ENCODE peak calls at places on chromosomes 13 and 19, in eight cellular contexts. One of them, this sample, is unnamed.

GRCh38 chr19:3253270-3253669 is 28.8 kb downstream of the CELF5 start:
- DNase-seq in MCF 10A: no peak
- DNase-seq in heart right ventricle: no peak
- DNase-seq in psoas muscle: no peak
- DNase-seq in choroid plexus epithelial cell: peak; percentile 29
- DNase-seq in prostate gland: no peak
- DNase-seq in bronchial epithelial cell: no peak
- DNase-seq in CD4-positive, alpha-beta T cell: no peak
- DNase-seq in this sample: no peak

GRCh38 chr13:24511019-24511823 is 1.4 kb downstream of the PARP4 start:
- DNase-seq in bronchial epithelial cell: peak; percentile 94
- DNase-seq in heart right ventricle: no peak
- DNase-seq in choroid plexus epithelial cell: peak; percentile 94
- DNase-seq in MCF 10A: peak; percentile 92
- DNase-seq in CD4-positive, alpha-beta T cell: peak; percentile 9
- DNase-seq in psoas muscle: no peak
- DNase-seq in prostate gland: no peak
- DNase-seq in this sample: no peak

GRCh38 chr19:44776402-44777096 is 1.1 kb upstream of the CBLC start:
- DNase-seq in choroid plexus epithelial cell: no peak
- DNase-seq in prostate gland: peak; percentile 92
- DNase-seq in heart right ventricle: no peak
- DNase-seq in MCF 10A: peak; percentile 86
- DNase-seq in CD4-positive, alpha-beta T cell: no peak
- DNase-seq in bronchial epithelial cell: peak; percentile 96
- DNase-seq in psoas muscle: no peak
- DNase-seq in this sample: no peak

GRCh38 chr13:91802957-91803356 is 404.5 kb downstream of the GPC5 start:
- DNase-seq in choroid plexus epithelial cell: no peak
- DNase-seq in bronchial epithelial cell: no peak
- DNase-seq in MCF 10A: no peak
- DNase-seq in psoas muscle: no peak
- DNase-seq in heart right ventricle: no peak
- DNase-seq in prostate gland: no peak
- DNase-seq in CD4-positive, alpha-beta T cell: no peak
- DNase-seq in this sample: no peak

GRCh38 chr13:65133094-65133493 is 2097.0 kb downstream of the PCDH9 start:
- DNase-seq in prostate gland: no peak
- DNase-seq in heart right ventricle: no peak
- DNase-seq in psoas muscle: no peak
- DNase-seq in choroid plexus epithelial cell: no peak
- DNase-seq in bronchial epithelial cell: no peak
- DNase-seq in MCF 10A: no peak
- DNase-seq in CD4-positive, alpha-beta T cell: no peak
- DNase-seq in this sample: no peak

GRCh38 chr13:100298691-100299090 is 209.8 kb downstream of the PCCA start:
- DNase-seq in heart right ventricle: no peak
- DNase-seq in prostate gland: no peak
- DNase-seq in psoas muscle: no peak
- DNase-seq in bronchial epithelial cell: no peak
- DNase-seq in CD4-positive, alpha-beta T cell: no peak
- DNase-seq in MCF 10A: no peak
- DNase-seq in choroid plexus epithelial cell: peak; percentile 23
- DNase-seq in this sample: no peak

GRCh38 chr13:34156841-34157365 is 339.0 kb downstream of the RFC3 start:
- DNase-seq in CD4-positive, alpha-beta T cell: no peak
- DNase-seq in prostate gland: peak; percentile 64
- DNase-seq in heart right ventricle: peak; percentile 48
- DNase-seq in MCF 10A: peak; percentile 95
- DNase-seq in psoas muscle: peak; percentile 44
- DNase-seq in choroid plexus epithelial cell: peak; percentile 97
- DNase-seq in bronchial epithelial cell: peak; percentile 97
- DNase-seq in this sample: no peak

GRCh38 chr19:51698296-51698695 is 5.2 kb downstream of the SPACA6 start:
- DNase-seq in prostate gland: no peak
- DNase-seq in MCF 10A: no peak
- DNase-seq in CD4-positive, alpha-beta T cell: no peak
- DNase-seq in bronchial epithelial cell: no peak
- DNase-seq in heart right ventricle: no peak
- DNase-seq in choroid plexus epithelial cell: no peak
- DNase-seq in psoas muscle: no peak
- DNase-seq in this sample: no peak

GRCh38 chr13:24651718-24652345 is 28.4 kb upstream of the ATP12A start:
- DNase-seq in psoas muscle: no peak
- DNase-seq in prostate gland: no peak
- DNase-seq in bronchial epithelial cell: peak; percentile 79
- DNase-seq in choroid plexus epithelial cell: no peak
- DNase-seq in CD4-positive, alpha-beta T cell: no peak
- DNase-seq in MCF 10A: no peak
- DNase-seq in heart right ventricle: no peak
- DNase-seq in this sample: peak; percentile 71

GRCh38 chr13:111480976-111481375 is 160.5 kb downstream of the TEX29 start:
- DNase-seq in CD4-positive, alpha-beta T cell: no peak
- DNase-seq in MCF 10A: no peak
- DNase-seq in bronchial epithelial cell: no peak
- DNase-seq in prostate gland: no peak
- DNase-seq in heart right ventricle: no peak
- DNase-seq in psoas muscle: no peak
- DNase-seq in choroid plexus epithelial cell: no peak
- DNase-seq in this sample: peak; percentile 81

GRCh38 chr13:113053376-113053775 is 52.2 kb upstream of the F7 start:
- DNase-seq in prostate gland: no peak
- DNase-seq in choroid plexus epithelial cell: no peak
- DNase-seq in MCF 10A: no peak
- DNase-seq in heart right ventricle: no peak
- DNase-seq in bronchial epithelial cell: no peak
- DNase-seq in CD4-positive, alpha-beta T cell: no peak
- DNase-seq in psoas muscle: no peak
- DNase-seq in this sample: no peak

GRCh38 chr19:14497347-14497921 is 1.5 kb upstream of the GIPC1 start:
- DNase-seq in CD4-positive, alpha-beta T cell: no peak
- DNase-seq in heart right ventricle: no peak
- DNase-seq in bronchial epithelial cell: no peak
- DNase-seq in choroid plexus epithelial cell: no peak
- DNase-seq in MCF 10A: peak; percentile 51
- DNase-seq in prostate gland: no peak
- DNase-seq in psoas muscle: peak; percentile 36
- DNase-seq in this sample: no peak

GRCh38 chr19:46784262-46785053 is 3.9 kb downstream of the SLC1A5 start:
- DNase-seq in MCF 10A: peak; percentile 98
- DNase-seq in bronchial epithelial cell: peak; percentile 89
- DNase-seq in CD4-positive, alpha-beta T cell: no peak
- DNase-seq in choroid plexus epithelial cell: peak; percentile 93
- DNase-seq in prostate gland: peak; percentile 88
- DNase-seq in heart right ventricle: peak; percentile 30
- DNase-seq in psoas muscle: peak; percentile 72
- DNase-seq in this sample: peak; percentile 96
- TF ChIP-seq CTCF in MCF 10A: peak; percentile 29
- TF ChIP-seq CTCF in bronchial epithelial cell: peak; percentile 22
- TF ChIP-seq CTCF in CD4-positive, alpha-beta T cell: peak; percentile 24
- TF ChIP-seq CTCF in choroid plexus epithelial cell: peak; percentile 64
- TF ChIP-seq CTCF in prostate gland: peak; percentile 24
- TF ChIP-seq CTCF in heart right ventricle: peak; percentile 17
- TF ChIP-seq CTCF in psoas muscle: no peak
- TF ChIP-seq CTCF in this sample: peak; percentile 58

GRCh38 chr19:48608798-48609263 is 2.3 kb downstream of the SPACA4 start:
- DNase-seq in choroid plexus epithelial cell: peak; percentile 52
- DNase-seq in bronchial epithelial cell: peak; percentile 39
- DNase-seq in CD4-positive, alpha-beta T cell: peak; percentile 47
- DNase-seq in psoas muscle: no peak
- DNase-seq in heart right ventricle: no peak
- DNase-seq in prostate gland: no peak
- DNase-seq in MCF 10A: peak; percentile 79
- DNase-seq in this sample: no peak
- TF ChIP-seq CTCF in choroid plexus epithelial cell: peak; percentile 67
- TF ChIP-seq CTCF in bronchial epithelial cell: peak; percentile 65
- TF ChIP-seq CTCF in CD4-positive, alpha-beta T cell: peak; percentile 69
- TF ChIP-seq CTCF in psoas muscle: peak; percentile 13
- TF ChIP-seq CTCF in heart right ventricle: peak; percentile 58
- TF ChIP-seq CTCF in prostate gland: peak; percentile 43
- TF ChIP-seq CTCF in MCF 10A: peak; percentile 66
- TF ChIP-seq CTCF in this sample: peak; percentile 48

DNA sequence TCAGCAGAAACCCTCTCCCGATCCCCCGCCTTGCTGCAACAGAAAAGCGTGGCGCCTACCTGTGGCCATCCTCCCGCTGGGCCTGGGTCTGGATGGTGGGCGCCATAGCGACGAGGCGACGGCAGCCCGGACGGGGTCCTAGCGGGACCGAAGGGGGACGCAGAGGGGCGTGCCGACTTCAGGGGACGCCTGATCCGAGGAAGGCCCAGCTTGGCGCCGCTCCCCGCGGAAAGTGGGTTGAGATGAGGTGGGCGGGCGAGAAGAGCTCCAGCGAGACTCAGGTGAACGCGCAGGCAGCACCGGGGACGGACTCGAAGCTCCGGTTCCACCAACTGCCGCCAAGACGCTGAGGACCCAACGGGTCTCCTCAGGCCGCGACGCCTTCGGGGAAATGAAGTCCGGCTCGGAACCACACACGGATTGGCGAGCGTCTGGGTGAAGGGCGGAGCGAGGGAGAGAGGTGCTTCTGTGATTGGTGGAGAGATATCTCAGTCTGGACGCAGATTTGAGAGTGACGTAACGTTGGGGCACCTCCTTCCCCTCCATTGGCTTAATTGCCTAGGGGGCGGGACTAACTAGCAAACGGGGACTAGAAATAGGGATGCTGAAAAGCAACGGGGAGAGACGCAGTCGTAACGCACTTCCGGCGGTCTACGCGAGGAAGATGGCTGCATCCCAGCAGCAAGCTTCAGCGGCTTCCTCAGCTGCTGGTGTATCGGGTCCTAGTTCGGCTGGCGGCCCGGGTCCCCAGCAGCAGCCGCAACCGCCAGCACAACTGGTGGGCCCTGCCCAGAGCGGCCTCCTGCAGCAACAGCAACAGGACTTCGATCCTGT is at the start of the genes MED29 and PAF1:
- DNase-seq in prostate gland: peak; percentile 99
- DNase-seq in choroid plexus epithelial cell: peak; percentile 100
- DNase-seq in heart right ventricle: peak; percentile 99
- DNase-seq in CD4-positive, alpha-beta T cell: peak; percentile 92
- DNase-seq in bronchial epithelial cell: peak; percentile 99
- DNase-seq in MCF 10A: peak; percentile 100
- DNase-seq in psoas muscle: peak; percentile 96
- DNase-seq in this sample: peak; percentile 98
- TF ChIP-seq CTCF in prostate gland: peak; percentile 29
- TF ChIP-seq CTCF in choroid plexus epithelial cell: no peak
- TF ChIP-seq CTCF in heart right ventricle: no peak
- TF ChIP-seq CTCF in CD4-positive, alpha-beta T cell: no peak
- TF ChIP-seq CTCF in bronchial epithelial cell: peak; percentile 14
- TF ChIP-seq CTCF in MCF 10A: no peak
- TF ChIP-seq CTCF in psoas muscle: no peak
- TF ChIP-seq CTCF in this sample: no peak

DNA sequence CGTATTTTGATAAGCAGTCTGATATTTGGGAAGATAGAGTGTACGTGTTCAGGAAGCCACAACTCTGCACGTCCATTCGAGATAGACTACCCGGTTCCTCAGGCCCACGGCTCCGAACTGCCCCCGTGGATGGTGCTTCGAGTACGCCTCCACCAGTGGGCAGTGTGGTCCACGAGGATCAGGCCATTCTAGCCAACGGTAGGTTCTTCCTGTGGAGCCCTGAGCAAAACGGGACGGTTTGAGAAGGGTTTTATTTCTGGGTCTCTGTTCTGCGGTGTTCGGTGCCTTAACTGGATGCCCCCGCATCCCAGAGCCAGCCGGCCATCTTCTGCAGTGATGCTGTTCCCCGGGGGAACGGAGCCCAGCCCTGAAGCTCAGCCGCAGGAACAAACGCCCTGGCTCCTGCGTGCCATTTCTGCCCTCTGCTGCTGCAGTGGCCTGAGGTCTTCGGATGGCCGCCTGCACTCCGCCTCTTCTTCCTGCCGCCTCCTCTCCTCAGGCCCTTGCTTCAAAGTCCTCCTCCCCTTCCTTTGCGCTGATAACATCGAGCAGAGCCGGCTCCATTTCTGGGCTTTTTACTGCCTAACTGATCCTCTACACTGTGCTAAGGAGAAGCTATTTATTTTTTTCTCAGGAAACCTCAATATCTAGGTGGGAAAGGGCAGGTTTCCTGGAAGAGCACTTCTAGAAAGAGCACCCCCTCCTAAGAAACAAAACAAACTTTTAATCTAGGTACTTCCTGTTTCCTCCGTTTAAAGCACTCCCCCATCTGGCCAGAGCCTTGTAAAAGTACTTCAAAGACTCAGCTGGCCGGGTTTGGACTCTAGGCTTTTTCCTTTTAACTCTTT is 36.2 kb upstream of the SLC46A3 start:
- DNase-seq in heart right ventricle: peak; percentile 71
- DNase-seq in psoas muscle: no peak
- DNase-seq in MCF 10A: peak; percentile 11
- DNase-seq in bronchial epithelial cell: no peak
- DNase-seq in prostate gland: no peak
- DNase-seq in choroid plexus epithelial cell: peak; percentile 84
- DNase-seq in CD4-positive, alpha-beta T cell: no peak
- DNase-seq in this sample: peak; percentile 79
- TF ChIP-seq CTCF in heart right ventricle: peak; percentile 29
- TF ChIP-seq CTCF in psoas muscle: peak; percentile 16
- TF ChIP-seq CTCF in MCF 10A: no peak
- TF ChIP-seq CTCF in bronchial epithelial cell: no peak
- TF ChIP-seq CTCF in prostate gland: no peak
- TF ChIP-seq CTCF in choroid plexus epithelial cell: peak; percentile 56
- TF ChIP-seq CTCF in CD4-positive, alpha-beta T cell: no peak
- TF ChIP-seq CTCF in this sample: peak; percentile 14

GRCh38 chr13:20492641-20493040 is 33.0 kb downstream of the CRYL1 start:
- DNase-seq in CD4-positive, alpha-beta T cell: no peak
- DNase-seq in psoas muscle: no peak
- DNase-seq in heart right ventricle: no peak
- DNase-seq in bronchial epithelial cell: peak; percentile 46
- DNase-seq in prostate gland: no peak
- DNase-seq in choroid plexus epithelial cell: peak; percentile 70
- DNase-seq in MCF 10A: peak; percentile 66
- DNase-seq in this sample: no peak

GRCh38 chr13:20494656-20495055 is 31.0 kb downstream of the CRYL1 start:
- DNase-seq in CD4-positive, alpha-beta T cell: no peak
- DNase-seq in MCF 10A: no peak
- DNase-seq in choroid plexus epithelial cell: no peak
- DNase-seq in prostate gland: no peak
- DNase-seq in psoas muscle: no peak
- DNase-seq in heart right ventricle: no peak
- DNase-seq in bronchial epithelial cell: peak; percentile 21
- DNase-seq in this sample: no peak

GRCh38 chr13:20492036-20492435 is 33.6 kb downstream of the CRYL1 start:
- DNase-seq in MCF 10A: no peak
- DNase-seq in psoas muscle: no peak
- DNase-seq in prostate gland: no peak
- DNase-seq in heart right ventricle: no peak
- DNase-seq in bronchial epithelial cell: peak; percentile 74
- DNase-seq in CD4-positive, alpha-beta T cell: no peak
- DNase-seq in choroid plexus epithelial cell: no peak
- DNase-seq in this sample: no peak

GRCh38 chr13:20487927-20488326 is 37.7 kb downstream of the CRYL1 start:
- DNase-seq in CD4-positive, alpha-beta T cell: no peak
- DNase-seq in psoas muscle: no peak
- DNase-seq in prostate gland: no peak
- DNase-seq in choroid plexus epithelial cell: no peak
- DNase-seq in bronchial epithelial cell: no peak
- DNase-seq in heart right ventricle: no peak
- DNase-seq in MCF 10A: no peak
- DNase-seq in this sample: no peak

GRCh38 chr13:20489185-20489820 is 36.4 kb downstream of the CRYL1 start:
- DNase-seq in CD4-positive, alpha-beta T cell: no peak
- DNase-seq in MCF 10A: no peak
- DNase-seq in choroid plexus epithelial cell: peak; percentile 63
- DNase-seq in bronchial epithelial cell: peak; percentile 45
- DNase-seq in heart right ventricle: no peak
- DNase-seq in psoas muscle: no peak
- DNase-seq in prostate gland: peak; percentile 23
- DNase-seq in this sample: no peak
- TF ChIP-seq CTCF in CD4-positive, alpha-beta T cell: peak; percentile 86
- TF ChIP-seq CTCF in MCF 10A: peak; percentile 28
- TF ChIP-seq CTCF in choroid plexus epithelial cell: peak; percentile 76
- TF ChIP-seq CTCF in bronchial epithelial cell: peak; percentile 77
- TF ChIP-seq CTCF in heart right ventricle: peak; percentile 58
- TF ChIP-seq CTCF in psoas muscle: peak; percentile 41
- TF ChIP-seq CTCF in prostate gland: peak; percentile 51
- TF ChIP-seq CTCF in this sample: no peak

This sample was measured in osteocyte.